ENCODE peak calls at places on chromosomes 7 and 10, in seven cellular contexts. G is pancreas, T is HFF-Myc, A is MCF 10A, V is K562, J is spleen, B is natural killer cell. D is an unnamed sample.

GRCh38 chr10:98404571-98405396 is 10.2 kb downstream of the PYROXD2 start:
- DNase-seq in G (no peak), T (no peak), A (no peak), V (no peak), J (no peak), B (no peak), D (peak)

GRCh38 chr7:111752022-111752582 is 189.8 kb upstream of the IMMP2L start:
- DNase-seq in G (peak), T (no peak), A (peak), V (peak), J (peak), B (no peak), D (peak)

GRCh38 chr10:42975558-42976352 is 101.1 kb upstream of the RET start:
- DNase-seq in G (no peak), T (no peak), A (peak), V (no peak), J (peak), B (no peak), D (no peak)

GRCh38 chr10:93600861-93601773 is at the start of gene RBP4:
- DNase-seq in G (peak), T (no peak), A (peak), V (no peak), J (no peak), B (no peak), D (peak)

GRCh38 chr7:27774717-27775328 is 34.9 kb downstream of the TAX1BP1 start:
- DNase-seq in G (no peak), T (no peak), A (peak), V (no peak), J (no peak), B (no peak), D (peak)

GRCh38 chr7:33062023-33062781 is at the start of gene NT5C3A:
- DNase-seq in G (no peak), T (no peak), A (peak), V (peak), J (peak), B (no peak), D (peak)

GRCh38 chr7:94949532-94949931 is 42.1 kb downstream of the PPP1R9A start:
- DNase-seq in G (no peak), T (no peak), A (peak), V (no peak), J (no peak), B (no peak), D (peak)

GRCh38 chr10:128102480-128103228 is 23.6 kb downstream of the MKI67 start:
- DNase-seq in G (no peak), T (no peak), A (no peak), V (no peak), J (no peak), B (no peak), D (no peak)

GRCh38 chr10:100998991-100999741 is 442 bp upstream of the LZTS2 start:
- DNase-seq in G (peak), T (no peak), A (peak), V (peak), J (peak), B (peak), D (peak)

GRCh38 chr10:84605802-84606201 is 277.4 kb downstream of the CCSER2 start:
- DNase-seq in G (no peak), T (no peak), A (peak), V (no peak), J (no peak), B (no peak), D (peak)

GRCh38 chr10:90849956-90850749 is 7.7 kb downstream of the HTR7 start:
- DNase-seq in G (no peak), T (no peak), A (peak), V (no peak), J (no peak), B (no peak), D (peak)

GRCh38 chr10:121084029-121084674 is 233.0 kb downstream of the WDR11 start:
- DNase-seq in G (no peak), T (no peak), A (no peak), V (no peak), J (no peak), B (no peak), D (no peak)

GRCh38 chr10:4816966-4817365 is 9.0 kb upstream of the AKR1E2 start:
- DNase-seq in G (no peak), T (no peak), A (no peak), V (no peak), J (no peak), B (no peak), D (no peak)

GRCh38 chr10:70145666-70146488 is 623 bp downstream of the TYSND1 start:
- DNase-seq in G (peak), T (peak), A (peak), V (peak), J (peak), B (peak), D (peak)

GRCh38 chr7:17593854-17594419 is 295.5 kb downstream of the AHR start:
- DNase-seq in G (no peak), T (peak), A (no peak), V (no peak), J (no peak), B (no peak), D (no peak)

GRCh38 chr10:133438711-133439273 is 14.4 kb upstream of the SPRN start:
- DNase-seq in G (peak), T (no peak), A (peak), V (peak), J (no peak), B (peak), D (no peak)

GRCh38 chr7:149773446-149774236 is at the start of gene ZNF467:
- DNase-seq in G (peak), T (no peak), A (peak), V (peak), J (peak), B (peak), D (no peak)

GRCh38 chr10:131574707-131575430 is 263.3 kb upstream of the TCERG1L start:
- DNase-seq in G (no peak), T (no peak), A (no peak), V (no peak), J (peak), B (no peak), D (no peak)

GRCh38 chr7:75687246-75688088 is 51.3 kb downstream of the HIP1 start:
- DNase-seq in G (no peak), T (no peak), A (no peak), V (no peak), J (no peak), B (no peak), D (no peak)

GRCh38 chr7:128936798-128937197 is 929 bp upstream of the IRF5 start:
- DNase-seq in G (no peak), T (no peak), A (no peak), V (no peak), J (no peak), B (no peak), D (no peak)

GRCh38 chr7:90749774-90750173 is 153.7 kb downstream of the CDK14 start:
- DNase-seq in G (no peak), T (no peak), A (peak), V (no peak), J (no peak), B (no peak), D (peak)

GRCh38 chr10:42638821-42639270 is 476 bp upstream of the ZNF33B start:
- DNase-seq in G (no peak), T (no peak), A (no peak), V (no peak), J (no peak), B (no peak), D (no peak)

GRCh38 chr7:100400656-100401055 is 27.4 kb downstream of the PILRA start:
- DNase-seq in G (no peak), T (no peak), A (no peak), V (peak), J (no peak), B (no peak), D (peak)

GRCh38 chr10:18312385-18313145 is 172.3 kb downstream of the CACNB2 start:
- DNase-seq in G (no peak), T (peak), A (peak), V (peak), J (no peak), B (no peak), D (peak)

GRCh38 chr10:116696919-116697318 is 45.4 kb downstream of the HSPA12A start:
- DNase-seq in G (no peak), T (no peak), A (no peak), V (no peak), J (no peak), B (no peak), D (no peak)

GRCh38 chr7:140326116-140326928 is 72.0 kb downstream of the SLC37A3 start:
- DNase-seq in G (peak), T (peak), A (peak), V (peak), J (peak), B (no peak), D (peak)

GRCh38 chr10:117168135-117168674 is 29.1 kb upstream of the KCNK18 start:
- DNase-seq in G (peak), T (no peak), A (peak), V (peak), J (peak), B (peak), D (peak)

GRCh38 chr10:13987472-13987871 is 343.3 kb downstream of the FRMD4A start:
- DNase-seq in G (no peak), T (peak), A (peak), V (no peak), J (no peak), B (no peak), D (peak)

GRCh38 chr10:14369881-14370280 is 39.2 kb upstream of the FRMD4A start:
- DNase-seq in G (no peak), T (no peak), A (no peak), V (no peak), J (no peak), B (no peak), D (no peak)

GRCh38 chr10:58438340-58438739 is 53.1 kb downstream of the TFAM start:
- DNase-seq in G (no peak), T (no peak), A (peak), V (no peak), J (no peak), B (no peak), D (peak)

GRCh38 chr10:35827783-35828182 is 185.7 kb upstream of the FZD8 start:
- DNase-seq in G (no peak), T (no peak), A (no peak), V (no peak), J (no peak), B (no peak), D (no peak)

GRCh38 chr10:15821046-15821683 is 39.1 kb downstream of the MINDY3 start:
- DNase-seq in G (no peak), T (no peak), A (no peak), V (no peak), J (no peak), B (no peak), D (no peak)

GRCh38 chr7:15557186-15557585 is 4.6 kb downstream of the AGMO start:
- DNase-seq in G (no peak), T (no peak), A (no peak), V (no peak), J (no peak), B (no peak), D (no peak)

DNA sequence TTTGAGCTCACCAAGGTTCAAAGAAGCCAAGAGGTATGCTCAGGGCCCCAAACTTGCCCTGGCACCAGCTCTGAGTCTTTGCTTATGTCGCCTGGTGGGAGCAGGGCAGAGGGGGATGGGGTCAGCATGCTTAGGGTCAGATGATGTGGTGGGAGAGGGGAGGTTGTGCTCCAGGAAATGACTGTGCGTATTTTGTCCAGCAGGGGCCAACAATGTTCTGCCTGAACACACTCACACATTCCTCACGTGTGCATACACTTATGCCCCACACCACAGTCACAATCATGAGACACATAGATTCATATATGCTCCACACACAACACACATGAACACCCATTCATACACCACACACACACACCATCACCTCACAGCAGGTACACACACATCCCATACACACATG is 4.4 kb upstream of the RAMP3 start:
- DNase-seq in G (no peak), T (no peak), A (no peak), V (peak), J (peak), B (no peak), D (no peak)
- TF ChIP-seq CTCF in G (no peak), T (no peak), A (no peak), V (no peak), J (no peak), B (no peak), D (no peak)

GRCh38 chr7:102914585-102914984 is 1.8 kb downstream of the LRRC17 start:
- DNase-seq in G (no peak), T (no peak), A (no peak), V (no peak), J (no peak), B (no peak), D (no peak)

GRCh38 chr7:102918865-102919264 is 6.1 kb downstream of the LRRC17 start:
- DNase-seq in G (no peak), T (no peak), A (no peak), V (no peak), J (no peak), B (no peak), D (no peak)

GRCh38 chr7:102916881-102917280 is 4.1 kb downstream of the LRRC17 start:
- DNase-seq in G (no peak), T (no peak), A (no peak), V (no peak), J (no peak), B (no peak), D (no peak)

GRCh38 chr7:102917436-102918353 is 4.9 kb downstream of the LRRC17 start:
- DNase-seq in G (no peak), T (no peak), A (peak), V (no peak), J (no peak), B (no peak), D (no peak)

DNA sequence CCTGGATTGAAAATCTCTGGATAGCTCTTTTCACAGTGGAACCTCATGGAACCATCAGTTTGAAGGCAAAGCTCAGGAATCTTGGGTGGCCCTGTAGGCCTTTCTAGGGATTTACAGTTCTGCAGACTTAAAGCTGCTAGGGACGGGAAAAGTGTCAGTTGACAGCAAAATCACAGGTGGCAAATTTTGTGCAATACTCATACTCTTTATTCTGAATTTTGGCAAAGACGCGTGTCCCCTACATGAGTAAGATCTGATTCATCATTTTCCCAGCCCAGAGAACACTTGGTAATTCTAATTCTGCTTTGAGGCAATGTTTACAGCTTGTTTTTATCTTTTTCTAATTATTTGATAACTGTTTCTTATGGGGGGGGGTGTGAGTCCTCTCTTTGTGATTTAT is 3.6 kb downstream of the LRRC17 start:
- DNase-seq in G (no peak), T (peak), A (peak), V (no peak), J (no peak), B (no peak), D (peak)
- TF ChIP-seq CTCF in G (no peak), T (no peak), A (no peak), V (no peak), J (no peak), B (no peak), D (no peak)

GRCh38 chr10:31464552-31464951 is 145.5 kb downstream of the ZEB1 start:
- DNase-seq in G (no peak), T (no peak), A (no peak), V (no peak), J (no peak), B (no peak), D (no peak)

GRCh38 chr10:31468536-31468859 is 149.5 kb downstream of the ZEB1 start:
- DNase-seq in G (no peak), T (no peak), A (no peak), V (no peak), J (no peak), B (no peak), D (no peak)

GRCh38 chr10:31466313-31466712 is 147.3 kb downstream of the ZEB1 start:
- DNase-seq in G (no peak), T (no peak), A (no peak), V (no peak), J (no peak), B (no peak), D (no peak)

GRCh38 chr10:31467791-31468535 is 148.9 kb downstream of the ZEB1 start:
- DNase-seq in G (peak), T (no peak), A (peak), V (no peak), J (no peak), B (no peak), D (peak)
- TF ChIP-seq CTCF in G (peak), T (peak), A (peak), V (peak), J (no peak), B (no peak), D (peak)

DNA sequence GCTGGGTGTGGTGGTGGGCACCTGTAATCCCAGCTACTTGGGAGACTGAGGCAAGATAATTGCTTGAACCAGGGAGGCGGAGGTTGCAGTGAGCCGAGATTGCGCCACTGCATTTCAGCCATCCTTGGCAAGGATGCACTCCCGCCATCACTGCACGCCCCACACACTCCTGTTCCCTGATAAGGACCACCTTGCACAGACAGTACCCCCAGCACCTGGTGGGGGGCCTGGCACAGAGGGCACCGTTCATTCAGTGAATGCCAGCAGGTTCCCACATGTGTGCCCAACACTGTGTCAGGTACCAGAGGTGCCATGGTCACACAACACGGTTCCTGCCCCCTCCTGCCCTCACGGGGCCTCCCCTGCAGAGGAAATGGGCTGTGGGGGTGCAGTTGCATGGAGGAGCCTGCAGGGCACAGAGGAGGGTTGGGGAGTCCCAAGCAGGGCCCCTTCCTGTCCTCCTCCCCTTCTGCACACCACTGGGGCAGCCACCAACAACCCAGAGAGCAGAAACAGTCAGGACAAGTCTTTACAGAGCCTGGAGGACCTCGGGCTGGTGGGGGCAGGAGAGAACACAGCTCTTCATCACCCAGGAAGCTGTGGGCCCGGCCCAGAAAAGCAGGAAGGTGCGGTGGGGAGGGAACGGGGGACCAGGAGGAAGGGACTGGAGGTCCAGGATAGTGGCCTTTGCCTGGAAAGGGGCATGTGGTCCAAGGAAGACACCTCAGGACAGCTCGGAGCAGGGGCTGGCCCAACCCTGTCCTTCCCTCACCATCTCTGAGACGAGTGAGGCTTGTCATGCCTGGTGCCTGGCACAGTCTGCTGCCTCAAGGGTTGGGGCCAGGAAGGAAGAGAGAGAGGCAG is 7.1 kb downstream of the CRYGN start:
- DNase-seq in G (no peak), T (no peak), A (no peak), V (no peak), J (no peak), B (no peak), D (peak)
- TF ChIP-seq CTCF in G (no peak), T (peak), A (no peak), V (no peak), J (peak), B (no peak), D (peak)

DNA sequence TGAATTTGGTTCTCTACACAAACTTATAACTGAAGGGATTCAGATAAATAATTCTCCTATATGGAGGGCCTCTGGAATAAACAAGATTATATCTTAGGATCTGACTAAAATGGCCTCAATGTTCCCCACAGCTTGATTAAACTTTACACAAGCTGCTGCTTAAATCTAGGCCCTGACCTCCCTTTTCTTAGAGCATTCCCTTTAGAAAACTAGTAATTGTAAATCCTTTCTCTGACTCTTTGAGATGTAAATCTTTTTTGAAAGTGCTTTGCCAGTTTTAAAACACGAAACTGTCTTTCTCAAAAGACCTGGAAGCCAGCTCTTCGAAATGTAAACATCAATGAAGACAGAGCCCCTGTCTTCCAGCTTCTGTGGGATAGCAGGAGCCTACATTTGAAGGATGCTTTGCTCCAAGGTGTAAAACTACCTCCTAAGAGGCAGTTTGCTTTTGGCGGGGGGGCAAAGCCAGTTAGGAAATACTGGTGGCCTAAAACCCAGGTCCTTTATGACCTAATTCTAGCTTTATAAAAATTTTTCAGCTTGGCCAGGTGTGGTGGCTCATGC is 758.7 kb downstream of the CNTNAP2 start:
- DNase-seq in G (no peak), T (no peak), A (no peak), V (no peak), J (no peak), B (no peak), D (no peak)
- TF ChIP-seq CTCF in G (no peak), T (no peak), A (no peak), V (no peak), J (no peak), B (no peak), D (no peak)

DNA sequence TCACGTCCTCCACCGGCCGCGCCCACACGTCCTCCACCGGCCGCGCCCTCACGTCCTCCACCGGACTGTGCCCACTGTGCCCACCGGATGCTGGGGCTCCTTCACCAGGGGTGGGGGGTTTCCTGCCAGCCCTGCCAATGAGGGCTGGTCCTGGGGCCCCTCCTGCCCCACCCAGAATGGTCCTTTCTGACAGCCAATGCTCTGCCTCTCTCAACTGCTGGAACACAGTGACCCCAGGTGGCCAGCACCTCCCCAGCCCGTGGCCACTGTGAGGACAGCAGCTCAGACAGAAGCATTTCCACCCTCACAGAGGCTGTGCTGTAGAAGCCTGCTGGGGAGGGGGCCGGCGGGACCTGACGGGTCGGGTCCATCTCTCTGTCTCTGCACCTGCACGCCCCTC is 90.1 kb upstream of the DNAAF5 start:
- DNase-seq in G (peak), T (no peak), A (peak), V (peak), J (no peak), B (peak), D (no peak)
- TF ChIP-seq CTCF in G (peak), T (no peak), A (no peak), V (peak), J (peak), B (peak), D (no peak)

DNA sequence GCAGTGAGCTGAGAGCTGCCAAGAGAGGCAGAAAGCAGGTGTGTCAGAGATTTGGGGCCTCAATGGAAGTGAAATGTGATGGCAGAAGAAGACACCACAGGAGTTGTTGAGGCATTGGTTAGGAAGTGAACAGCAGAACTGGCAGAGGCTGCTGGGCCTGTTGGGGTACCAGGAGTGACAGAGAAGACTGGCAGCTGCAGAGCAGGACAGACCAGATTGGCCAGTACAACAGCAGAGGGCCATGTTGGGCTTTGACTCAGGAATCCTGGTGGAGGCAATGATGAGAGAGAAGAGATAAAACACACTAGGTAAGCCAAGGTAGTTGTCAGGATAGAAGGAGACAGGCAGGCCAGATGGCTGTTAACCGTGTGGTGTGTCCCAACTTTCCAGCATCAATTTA is 19.9 kb upstream of the HERPUD2 start:
- DNase-seq in G (no peak), T (no peak), A (no peak), V (no peak), J (no peak), B (no peak), D (peak)
- TF ChIP-seq CTCF in G (no peak), T (no peak), A (no peak), V (peak), J (no peak), B (no peak), D (peak)

D was measured in epithelial cell of esophagus.